ENCODE peak calls at places on chromosomes 1 and 21, in six cellular contexts. X, A, Y, J, R and S are unnamed samples.

GRCh38 chr1:91325456-91325855 is 79.2 kb downstream of the HFM1 start:
- DNase-seq in X (no peak), A (no peak), Y (no peak), J (no peak), R (no peak), S (no peak)

GRCh38 chr21:44850905-44851657 is 22.4 kb downstream of the PTTG1IP start:
- DNase-seq in X (no peak), A (no peak), Y (no peak), J (no peak), R (no peak), S (no peak)

GRCh38 chr1:209046935-209047334 is 536.6 kb upstream of the CAMK1G start:
- DNase-seq in X (no peak), A (no peak), Y (no peak), J (no peak), R (no peak), S (no peak)

GRCh38 chr1:225811622-225812487 is 1.9 kb downstream of the EPHX1 start:
- DNase-seq in X (no peak), A (no peak), Y (no peak), J (no peak), R (peak; percentile 55), S (no peak)

GRCh38 chr21:38259665-38260064 is 2.9 kb downstream of the KCNJ15 start:
- DNase-seq in X (no peak), A (no peak), Y (no peak), J (no peak), R (no peak), S (no peak)

GRCh38 chr1:195053478-195053877 is 1554.8 kb downstream of the KCNT2 start:
- DNase-seq in X (no peak), A (no peak), Y (peak; percentile 13), J (no peak), R (peak; percentile 1), S (no peak)

GRCh38 chr21:20527691-20528090 is 470.5 kb upstream of the NCAM2 start:
- DNase-seq in X (no peak), A (no peak), Y (no peak), J (no peak), R (no peak), S (no peak)

GRCh38 chr1:11778336-11778735 is 16.3 kb downstream of the C1orf167 start:
- DNase-seq in X (no peak), A (no peak), Y (no peak), J (no peak), R (no peak), S (no peak)

GRCh38 chr1:99820546-99820945 is 29.6 kb upstream of the AGL start:
- DNase-seq in X (peak; percentile 23), A (no peak), Y (no peak), J (no peak), R (no peak), S (no peak)

GRCh38 chr1:167175901-167176300 is 44.8 kb upstream of the POU2F1 start:
- DNase-seq in X (no peak), A (peak; percentile 70), Y (no peak), J (no peak), R (peak; percentile 86), S (peak; percentile 43)

GRCh38 chr1:75053207-75053606 is 81.0 kb upstream of the LHX8 start:
- DNase-seq in X (no peak), A (peak; percentile 22), Y (no peak), J (no peak), R (no peak), S (no peak)

GRCh38 chr1:193850745-193851144 is 664.3 kb upstream of the B3GALT2 start:
- DNase-seq in X (no peak), A (no peak), Y (peak; percentile 2), J (no peak), R (peak; percentile 42), S (no peak)